ENCODE peak calls at places on chromosome 2, in six cellular contexts. I, C, S, J, B and D are unnamed samples.

GRCh38 chr2:40433739-40434138 is 18.2 kb downstream of the SLC8A1 start:
- DNase-seq in I (no peak), C (no peak), S (no peak), J (no peak), B (no peak), D (no peak)

GRCh38 chr2:28048341-28048740 is 157.8 kb downstream of the BABAM2 start:
- DNase-seq in I (no peak), C (no peak), S (no peak), J (no peak), B (no peak), D (no peak)

GRCh38 chr2:96099861-96100798 is 16.2 kb downstream of the ADRA2B start:
- DNase-seq in I (no peak), C (peak), S (no peak), J (peak), B (no peak), D (peak)

GRCh38 chr2:53353372-53354111 is 414.1 kb upstream of the CHAC2 start:
- DNase-seq in I (peak), C (no peak), S (no peak), J (peak), B (no peak), D (peak)

GRCh38 chr2:174328309-174329156 is 6.2 kb upstream of the SP9 start:
- DNase-seq in I (no peak), C (no peak), S (no peak), J (peak), B (no peak), D (no peak)

GRCh38 chr2:9412756-9413155 is 10.6 kb downstream of the ITGB1BP1 start:
- DNase-seq in I (no peak), C (no peak), S (no peak), J (no peak), B (no peak), D (no peak)

GRCh38 chr2:72148975-72149555 is 1.4 kb upstream of the CYP26B1 start:
- DNase-seq in I (no peak), C (peak), S (peak), J (peak), B (no peak), D (peak)

GRCh38 chr2:208502288-208502687 is 95.7 kb downstream of the PTH2R start:
- DNase-seq in I (no peak), C (no peak), S (no peak), J (no peak), B (no peak), D (no peak)

GRCh38 chr2:119225084-119225864 is 1.6 kb downstream of the STEAP3 start:
- DNase-seq in I (no peak), C (no peak), S (no peak), J (no peak), B (no peak), D (peak)

GRCh38 chr2:70388813-70389212 is 86.9 kb upstream of the FAM136A start:
- DNase-seq in I (no peak), C (no peak), S (no peak), J (no peak), B (no peak), D (no peak)

GRCh38 chr2:54457326-54458023 is 1.3 kb downstream of the SPTBN1 start:
- DNase-seq in I (no peak), C (no peak), S (no peak), J (peak), B (no peak), D (no peak)

GRCh38 chr2:135962401-135963138 is 22.9 kb downstream of the DARS1 start:
- DNase-seq in I (no peak), C (no peak), S (no peak), J (no peak), B (no peak), D (no peak)

GRCh38 chr2:220473611-220474010 is 846.2 kb downstream of the SLC4A3 start:
- DNase-seq in I (no peak), C (no peak), S (peak), J (no peak), B (peak), D (no peak)

GRCh38 chr2:227164745-227165350 is 424 bp downstream of the COL4A3 start:
- DNase-seq in I (no peak), C (no peak), S (no peak), J (peak), B (no peak), D (peak)

GRCh38 chr2:226411727-226412360 is 387.8 kb downstream of the IRS1 start:
- DNase-seq in I (no peak), C (no peak), S (no peak), J (no peak), B (no peak), D (peak)

GRCh38 chr2:227322530-227323190 is 2.4 kb upstream of the MFF start:
- DNase-seq in I (no peak), C (no peak), S (no peak), J (no peak), B (no peak), D (no peak)

GRCh38 chr2:119744335-119744939 is 15.3 kb upstream of the PTPN4 start:
- DNase-seq in I (no peak), C (no peak), S (no peak), J (no peak), B (no peak), D (no peak)

GRCh38 chr2:209458018-209458979 is 34.5 kb downstream of the MAP2 start:
- DNase-seq in I (no peak), C (no peak), S (no peak), J (no peak), B (no peak), D (no peak)

GRCh38 chr2:1698188-1698945 is 45.9 kb downstream of the PXDN start:
- DNase-seq in I (no peak), C (no peak), S (peak), J (no peak), B (no peak), D (no peak)

GRCh38 chr2:219912530-219912929 is 285.1 kb downstream of the SLC4A3 start:
- DNase-seq in I (peak), C (no peak), S (peak), J (peak), B (peak), D (no peak)

GRCh38 chr2:109222825-109223471 is 93.9 kb downstream of the SH3RF3 start:
- DNase-seq in I (no peak), C (no peak), S (no peak), J (no peak), B (no peak), D (no peak)

GRCh38 chr2:63590621-63591408 is 2.1 kb downstream of the MDH1 start:
- DNase-seq in I (no peak), C (no peak), S (peak), J (no peak), B (no peak), D (peak)

GRCh38 chr2:141058552-141058951 is 1072.3 kb downstream of the LRP1B start:
- DNase-seq in I (no peak), C (no peak), S (no peak), J (no peak), B (no peak), D (no peak)

GRCh38 chr2:211454684-211455083 is 898.3 kb downstream of the CPS1 start:
- DNase-seq in I (no peak), C (no peak), S (no peak), J (peak), B (no peak), D (no peak)

GRCh38 chr2:211447545-211447944 is 891.1 kb downstream of the CPS1 start:
- DNase-seq in I (no peak), C (no peak), S (no peak), J (no peak), B (no peak), D (no peak)

GRCh38 chr2:211453311-211453894 is 897.0 kb downstream of the CPS1 start:
- DNase-seq in I (no peak), C (no peak), S (no peak), J (no peak), B (no peak), D (no peak)

GRCh38 chr2:211451642-211452041 is 895.2 kb downstream of the CPS1 start:
- DNase-seq in I (no peak), C (no peak), S (no peak), J (no peak), B (no peak), D (no peak)

DNA sequence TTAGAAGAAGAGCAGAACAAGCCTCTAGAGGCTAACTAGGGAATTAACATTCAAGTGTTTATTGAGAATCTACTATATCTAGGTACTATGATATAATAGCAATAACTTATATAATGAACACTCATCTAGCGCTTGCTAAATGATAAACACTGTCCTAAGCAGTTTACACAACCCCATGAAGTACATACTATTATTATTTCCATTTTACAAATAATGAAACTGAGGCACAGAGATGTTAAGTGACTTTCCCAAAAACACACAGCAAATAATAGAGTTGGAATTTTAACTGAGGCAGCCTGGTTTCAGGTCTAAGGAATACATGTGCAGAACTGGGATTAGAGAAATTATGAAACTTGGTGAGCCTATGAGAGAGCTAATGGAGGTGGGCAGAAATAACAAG is 893.4 kb downstream of the CPS1 start:
- DNase-seq in I (no peak), C (no peak), S (no peak), J (no peak), B (no peak), D (no peak)
- TF ChIP-seq CTCF in I (no peak), C (no peak), S (no peak), J (no peak), B (no peak), D (no peak)

DNA sequence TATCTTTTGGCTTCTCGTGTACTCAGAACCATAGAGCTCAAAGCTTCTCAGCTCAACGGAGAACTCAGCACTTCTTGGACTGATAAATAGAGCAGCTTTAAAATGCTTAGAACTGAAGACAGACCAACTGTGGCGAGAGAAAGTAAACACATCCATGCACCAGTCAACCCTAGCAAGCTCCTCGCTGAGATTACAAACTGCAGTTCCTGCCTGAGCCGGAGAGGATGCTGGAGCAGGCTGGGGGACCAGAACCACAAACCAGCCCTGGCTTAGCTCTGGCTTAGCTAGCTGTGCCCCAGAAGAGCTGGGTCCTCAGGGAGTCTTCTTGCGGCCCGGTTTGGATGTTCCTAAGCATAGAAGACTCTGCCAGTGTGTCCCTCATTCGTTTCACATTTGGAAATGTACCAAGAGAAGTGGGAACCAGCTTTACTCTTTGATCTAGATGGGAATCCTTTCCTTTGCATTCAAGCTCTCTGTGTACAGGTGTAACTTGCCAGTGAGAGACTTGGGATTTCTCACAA is 5.6 kb downstream of the PAX8 start:
- DNase-seq in I (peak), C (no peak), S (peak), J (peak), B (no peak), D (no peak)
- TF ChIP-seq CTCF in I (peak), C (no peak), S (no peak), J (peak), B (no peak), D (no peak)

GRCh38 chr2:60335533-60336237 is 217.8 kb downstream of the BCL11A start:
- DNase-seq in I (no peak), C (no peak), S (no peak), J (no peak), B (no peak), D (no peak)
- TF ChIP-seq CTCF in I (no peak), C (no peak), S (no peak), J (no peak), B (no peak), D (no peak)

GRCh38 chr2:108194409-108195132 is 45.2 kb upstream of the SULT1C3 start:
- DNase-seq in I (no peak), C (no peak), S (peak), J (no peak), B (no peak), D (no peak)
- TF ChIP-seq CTCF in I (peak), C (peak), S (peak), J (peak), B (peak), D (peak)

DNA sequence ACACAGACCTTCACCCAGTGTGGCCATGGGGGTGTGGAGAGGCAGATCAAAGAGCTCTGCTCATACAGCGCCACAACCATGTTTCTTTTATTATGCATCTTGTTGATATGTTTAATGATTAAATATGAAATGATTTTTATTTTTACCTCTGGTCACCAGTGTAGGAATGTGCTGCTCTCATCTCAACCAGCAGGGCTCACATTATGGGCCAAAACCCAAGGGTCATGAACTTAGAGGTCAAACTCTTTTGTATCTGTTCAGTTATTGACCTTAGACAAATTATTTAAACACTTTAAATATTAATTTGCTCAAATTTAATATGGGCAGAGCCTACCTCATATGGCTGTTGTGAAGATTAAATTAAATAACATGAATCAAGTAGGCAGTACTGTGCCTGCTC is 386.2 kb downstream of the ALK start:
- DNase-seq in I (no peak), C (no peak), S (no peak), J (no peak), B (no peak), D (no peak)
- TF ChIP-seq CTCF in I (no peak), C (no peak), S (no peak), J (no peak), B (no peak), D (no peak)